ENCODE peak calls at places on chromosomes 16 and 17, in five cellular contexts. H is stimulated activated CD4-positive, alpha-beta T cell treated with anti-CD3 and anti-CD28 coated beads, Interleukin-15, amount 100 ng/mL, for 24 hours; W is HS-5; U is anterior cingulate cortex; Y is stimulated activated CD8-positive, alpha-beta memory T cell treated with anti-CD3 and anti-CD28 coated beads, Interleukin-12 subunit alpha, Interleukin-12 subunit beta, amount 100 ng/mL, for 1 hour. A is an unnamed sample.

GRCh38 chr16:1643521-1643920 is 31.4 kb downstream of the CRAMP1 start:
- DNase-seq in U (peak), H (no peak), W (no peak), Y (no peak), A (no peak)

GRCh38 chr17:17590141-17590735 is 1.3 kb downstream of the PEMT start:
- DNase-seq in U (no peak), H (no peak), Y (no peak), W (no peak), A (no peak)

GRCh38 chr17:58328195-58329034 is at the start of gene TSPOAP1:
- DNase-seq in H (peak), U (peak), Y (peak), W (no peak), A (no peak)

GRCh38 chr16:2337431-2338296 is 2.9 kb downstream of the ABCA3 start:
- DNase-seq in H (no peak), U (no peak), W (no peak), Y (no peak), A (no peak)

GRCh38 chr16:81522141-81522701 is 77.6 kb downstream of the CMIP start:
- DNase-seq in W (no peak), H (no peak), Y (no peak), U (peak), A (no peak)

GRCh38 chr17:8709006-8709405 is 35.6 kb downstream of the CCDC42 start:
- DNase-seq in Y (no peak), H (no peak), U (no peak), W (no peak), A (no peak)

GRCh38 chr17:50056961-50057330 is 1.0 kb downstream of the ITGA3 start:
- DNase-seq in U (no peak), H (no peak), Y (no peak), W (no peak), A (no peak)

GRCh38 chr16:15988268-15989013 is 39.0 kb downstream of the ABCC1 start:
- DNase-seq in H (no peak), Y (no peak), U (no peak), W (no peak), A (no peak)

GRCh38 chr16:12976936-12977335 is 75.5 kb downstream of the SHISA9 start:
- DNase-seq in U (no peak), Y (no peak), W (no peak), H (no peak), A (no peak)

GRCh38 chr17:67047382-67047781 is 3.0 kb downstream of the CACNG1 start:
- DNase-seq in H (no peak), W (no peak), Y (no peak), U (no peak), A (no peak)

GRCh38 chr17:633641-634091 is 81.0 kb downstream of the VPS53 start:
- DNase-seq in U (no peak), H (no peak), Y (no peak), W (no peak), A (no peak)

GRCh38 chr17:82684207-82684903 is 14.1 kb downstream of the RAB40B start:
- DNase-seq in Y (no peak), H (no peak), W (no peak), U (no peak), A (peak)

GRCh38 chr17:35062284-35062683 is 1.2 kb downstream of the RFFL start:
- DNase-seq in H (no peak), Y (no peak), W (no peak), U (no peak), A (no peak)

GRCh38 chr17:29010586-29010985 is 4.8 kb upstream of the SEZ6 start:
- DNase-seq in W (no peak), Y (no peak), H (no peak), U (no peak), A (no peak)

GRCh38 chr17:48542956-48543853 is 1.7 kb downstream of the HOXB2 start:
- DNase-seq in Y (no peak), W (no peak), H (peak), U (no peak), A (no peak)

GRCh38 chr16:49484454-49484853 is 110.8 kb downstream of the C16orf78 start:
- DNase-seq in W (no peak), U (peak), Y (no peak), H (peak), A (no peak)

GRCh38 chr17:81805707-81806460 is 1.9 kb downstream of the GCGR start:
- DNase-seq in Y (no peak), W (no peak), H (no peak), U (no peak), A (no peak)

GRCh38 chr17:49567871-49568694 is 7.6 kb upstream of the NXPH3 start:
- DNase-seq in W (no peak), U (peak), Y (peak), H (peak), A (no peak)

GRCh38 chr16:50303041-50303604 is 36.8 kb downstream of the ADCY7 start:
- DNase-seq in H (no peak), Y (no peak), U (no peak), W (no peak), A (no peak)

GRCh38 chr16:23155445-23156049 is 6.3 kb upstream of the USP31 start:
- DNase-seq in Y (no peak), W (no peak), U (no peak), H (peak), A (no peak)

A was measured in epithelial cell of prostate.